ENCODE peak calls at places on chromosomes 4 and X, in nine cellular contexts. C is activated CD8-positive, alpha-beta memory T cell treated with anti-CD3 and anti-CD28 coated beads for 24 hours; R is iPS-NIHi11; D is T-helper 2 cell; T is GF-D8; Q is AG20443; O is NT2/D1; K is caudate nucleus; X is effector memory CD4-positive, alpha-beta T cell. S is an unnamed sample.

GRCh38 chr4:92091335-92091734 is 212.4 kb upstream of the GRID2 start:
- DNase-seq in C (no peak), R (no peak), D (no peak), T (no peak), Q (no peak), O (no peak), K (no peak), X (no peak), S (no peak)

GRCh38 chr4:125187621-125188176 is 127.1 kb upstream of the FAT4 start:
- DNase-seq in C (no peak), R (no peak), D (no peak), T (no peak), Q (peak), O (no peak), K (no peak), X (no peak), S (no peak)

GRCh38 chr4:118279920-118280432 is 72.8 kb downstream of the PRSS12 start:
- DNase-seq in C (no peak), R (no peak), D (no peak), T (no peak), Q (no peak), O (no peak), K (no peak), X (no peak), S (no peak)

GRCh38 chr4:10087152-10087791 is 29.3 kb downstream of the WDR1 start:
- DNase-seq in C (no peak), R (no peak), D (no peak), T (no peak), Q (no peak), O (no peak), K (no peak), X (no peak), S (no peak)

GRCh38 chr4:173585876-173586572 is 56.0 kb upstream of the HAND2 start:
- DNase-seq in C (no peak), R (no peak), D (no peak), T (no peak), Q (no peak), O (no peak), K (no peak), X (no peak), S (no peak)

GRCh38 chr4:147479817-147480216 is 1.1 kb upstream of the EDNRA start:
- DNase-seq in C (no peak), R (no peak), D (no peak), T (peak), Q (peak), O (no peak), K (no peak), X (no peak), S (no peak)

GRCh38 chr4:88528861-88529260 is 5.3 kb upstream of the PYURF start:
- DNase-seq in C (no peak), R (no peak), D (no peak), T (no peak), Q (no peak), O (no peak), K (no peak), X (no peak), S (no peak)

GRCh38 chrX:25004485-25005032 is 11.2 kb downstream of the ARX start:
- DNase-seq in C (no peak), R (no peak), D (no peak), T (no peak), Q (no peak), O (no peak), K (no peak), X (no peak), S (no peak)

GRCh38 chrX:103556941-103557340 is 28.4 kb upstream of the TCEAL4 start:
- DNase-seq in C (no peak), R (no peak), D (no peak), T (no peak), Q (no peak), O (no peak), K (no peak), X (no peak), S (no peak)

GRCh38 chr4:94395541-94395940 is 52.9 kb upstream of the HPGDS start:
- DNase-seq in C (no peak), R (no peak), D (no peak), T (no peak), Q (no peak), O (no peak), K (no peak), X (no peak), S (no peak)

S was measured in T-helper 1 cell.